ENCODE peak calls at places on chromosomes 2 and 18, in eight cellular contexts. One of them, this sample, is unnamed.

GRCh38 chr2:37866535-37866934 is 58.6 kb upstream of the RMDN2 start:
- DNase-seq in amniotic stem cell: no peak
- DNase-seq in fibroblast of pulmonary artery: no peak
- DNase-seq in hypothalamus: no peak
- DNase-seq in Karpas-422: no peak
- DNase-seq in MV-4-11: no peak
- DNase-seq in stimulated activated CD8-positive, alpha-beta memory T cell treated with anti-CD3 and anti-CD28 coated beads, Interleukin-4, amount 100 ng/mL, for 4 hours: no peak
- DNase-seq in ovary: no peak
- DNase-seq in this sample: no peak

GRCh38 chr2:204973546-204974071 is 428.3 kb downstream of the PARD3B start:
- DNase-seq in fibroblast of pulmonary artery: no peak
- DNase-seq in MV-4-11: no peak
- DNase-seq in Karpas-422: no peak
- DNase-seq in stimulated activated CD8-positive, alpha-beta memory T cell treated with anti-CD3 and anti-CD28 coated beads, Interleukin-4, amount 100 ng/mL, for 4 hours: no peak
- DNase-seq in ovary: no peak
- DNase-seq in amniotic stem cell: no peak
- DNase-seq in hypothalamus: no peak
- DNase-seq in this sample: no peak

GRCh38 chr2:60989256-60989655 is 28.3 kb upstream of the PEX13 start:
- DNase-seq in hypothalamus: no peak
- DNase-seq in stimulated activated CD8-positive, alpha-beta memory T cell treated with anti-CD3 and anti-CD28 coated beads, Interleukin-4, amount 100 ng/mL, for 4 hours: no peak
- DNase-seq in MV-4-11: no peak
- DNase-seq in ovary: no peak
- DNase-seq in fibroblast of pulmonary artery: no peak
- DNase-seq in amniotic stem cell: no peak
- DNase-seq in Karpas-422: no peak
- DNase-seq in this sample: no peak

GRCh38 chr2:177547772-177548171 is 155.2 kb downstream of the AGPS start:
- DNase-seq in amniotic stem cell: no peak
- DNase-seq in hypothalamus: no peak
- DNase-seq in stimulated activated CD8-positive, alpha-beta memory T cell treated with anti-CD3 and anti-CD28 coated beads, Interleukin-4, amount 100 ng/mL, for 4 hours: no peak
- DNase-seq in Karpas-422: no peak
- DNase-seq in ovary: no peak
- DNase-seq in MV-4-11: no peak
- DNase-seq in fibroblast of pulmonary artery: no peak
- DNase-seq in this sample: no peak

GRCh38 chr2:196260546-196260945 is 89.2 kb upstream of the STK17B start:
- DNase-seq in stimulated activated CD8-positive, alpha-beta memory T cell treated with anti-CD3 and anti-CD28 coated beads, Interleukin-4, amount 100 ng/mL, for 4 hours: no peak
- DNase-seq in amniotic stem cell: no peak
- DNase-seq in MV-4-11: no peak
- DNase-seq in hypothalamus: no peak
- DNase-seq in fibroblast of pulmonary artery: no peak
- DNase-seq in ovary: no peak
- DNase-seq in Karpas-422: no peak
- DNase-seq in this sample: no peak

GRCh38 chr18:8868276-8868675 is 162.9 kb downstream of the MTCL1 start:
- DNase-seq in stimulated activated CD8-positive, alpha-beta memory T cell treated with anti-CD3 and anti-CD28 coated beads, Interleukin-4, amount 100 ng/mL, for 4 hours: no peak
- DNase-seq in fibroblast of pulmonary artery: no peak
- DNase-seq in amniotic stem cell: no peak
- DNase-seq in Karpas-422: no peak
- DNase-seq in hypothalamus: no peak
- DNase-seq in MV-4-11: no peak
- DNase-seq in ovary: no peak
- DNase-seq in this sample: no peak

GRCh38 chr2:1162768-1163584 is 212.3 kb downstream of the SNTG2 start:
- DNase-seq in ovary: no peak
- DNase-seq in fibroblast of pulmonary artery: no peak
- DNase-seq in MV-4-11: peak
- DNase-seq in stimulated activated CD8-positive, alpha-beta memory T cell treated with anti-CD3 and anti-CD28 coated beads, Interleukin-4, amount 100 ng/mL, for 4 hours: no peak
- DNase-seq in Karpas-422: peak
- DNase-seq in hypothalamus: no peak
- DNase-seq in amniotic stem cell: no peak
- DNase-seq in this sample: no peak

GRCh38 chr18:34976899-34977786 is 64.1 kb upstream of the MAPRE2 start:
- DNase-seq in amniotic stem cell: no peak
- DNase-seq in stimulated activated CD8-positive, alpha-beta memory T cell treated with anti-CD3 and anti-CD28 coated beads, Interleukin-4, amount 100 ng/mL, for 4 hours: peak
- DNase-seq in fibroblast of pulmonary artery: peak
- DNase-seq in MV-4-11: peak
- DNase-seq in hypothalamus: peak
- DNase-seq in ovary: peak
- DNase-seq in Karpas-422: peak
- DNase-seq in this sample: peak

GRCh38 chr2:240174496-240174895 is 34.0 kb upstream of the OTOS start:
- DNase-seq in MV-4-11: no peak
- DNase-seq in fibroblast of pulmonary artery: no peak
- DNase-seq in Karpas-422: no peak
- DNase-seq in amniotic stem cell: no peak
- DNase-seq in stimulated activated CD8-positive, alpha-beta memory T cell treated with anti-CD3 and anti-CD28 coated beads, Interleukin-4, amount 100 ng/mL, for 4 hours: no peak
- DNase-seq in hypothalamus: no peak
- DNase-seq in ovary: no peak
- DNase-seq in this sample: no peak

GRCh38 chr2:20955277-20956026 is 88.4 kb downstream of the APOB start:
- DNase-seq in MV-4-11: no peak
- DNase-seq in fibroblast of pulmonary artery: no peak
- DNase-seq in ovary: no peak
- DNase-seq in hypothalamus: no peak
- DNase-seq in stimulated activated CD8-positive, alpha-beta memory T cell treated with anti-CD3 and anti-CD28 coated beads, Interleukin-4, amount 100 ng/mL, for 4 hours: no peak
- DNase-seq in Karpas-422: no peak
- DNase-seq in amniotic stem cell: no peak
- DNase-seq in this sample: no peak

GRCh38 chr2:15940661-15941482 is 522 bp downstream of the MYCN start:
- DNase-seq in amniotic stem cell: no peak
- DNase-seq in MV-4-11: no peak
- DNase-seq in hypothalamus: peak
- DNase-seq in Karpas-422: no peak
- DNase-seq in fibroblast of pulmonary artery: no peak
- DNase-seq in stimulated activated CD8-positive, alpha-beta memory T cell treated with anti-CD3 and anti-CD28 coated beads, Interleukin-4, amount 100 ng/mL, for 4 hours: no peak
- DNase-seq in ovary: no peak
- DNase-seq in this sample: no peak

GRCh38 chr2:26913599-26914285 is 56.7 kb upstream of the MAPRE3 start:
- DNase-seq in ovary: no peak
- DNase-seq in hypothalamus: no peak
- DNase-seq in fibroblast of pulmonary artery: peak
- DNase-seq in stimulated activated CD8-positive, alpha-beta memory T cell treated with anti-CD3 and anti-CD28 coated beads, Interleukin-4, amount 100 ng/mL, for 4 hours: no peak
- DNase-seq in MV-4-11: no peak
- DNase-seq in amniotic stem cell: no peak
- DNase-seq in Karpas-422: no peak
- DNase-seq in this sample: no peak

GRCh38 chr2:39875182-39875913 is 96.3 kb upstream of the THUMPD2 start:
- DNase-seq in ovary: peak
- DNase-seq in amniotic stem cell: peak
- DNase-seq in stimulated activated CD8-positive, alpha-beta memory T cell treated with anti-CD3 and anti-CD28 coated beads, Interleukin-4, amount 100 ng/mL, for 4 hours: no peak
- DNase-seq in Karpas-422: no peak
- DNase-seq in fibroblast of pulmonary artery: peak
- DNase-seq in MV-4-11: no peak
- DNase-seq in hypothalamus: no peak
- DNase-seq in this sample: no peak

This sample was measured in DMS 273 treated with DMSO at 0.1 percent for 48 hours.